ENCODE peak calls at places on chromosome 10, in six cellular contexts. D, F, A, Z, N and K are unnamed samples. For H3K36me3, the result is how much of the 10 kb centered on the place peaks cover.

GRCh38 chr10:14116021-14116420 is 214.7 kb downstream of the FRMD4A start:
- DNase-seq in D (no peak), N (no peak), F (no peak), Z (no peak), A (no peak), K (no peak)

GRCh38 chr10:105252908-105253307 is 611.8 kb downstream of the SORCS3 start:
- DNase-seq in D (no peak), A (no peak), F (no peak), Z (no peak), N (no peak), K (no peak)

GRCh38 chr10:18473424-18474110 is 177.8 kb downstream of the NSUN6 start:
- DNase-seq in N (no peak), F (no peak), D (peak), Z (no peak), A (no peak), K (no peak)

GRCh38 chr10:13634207-13634606 is 47.4 kb downstream of the PRPF18 start:
- DNase-seq in N (no peak), F (no peak), Z (no peak), A (no peak), D (no peak), K (peak)

GRCh38 chr10:94131885-94132284 is 138.2 kb downstream of the PLCE1 start:
- DNase-seq in A (no peak), N (no peak), F (no peak), Z (no peak), D (no peak), K (no peak)

GRCh38 chr10:79250259-79250658 is 97.0 kb upstream of the PPIF start:
- DNase-seq in N (no peak), Z (peak), F (no peak), D (no peak), A (peak), K (no peak)

GRCh38 chr10:69048103-69048502 is 39.8 kb upstream of the SRGN start:
- DNase-seq in D (no peak), F (no peak), N (no peak), A (peak), Z (peak), K (no peak)

GRCh38 chr10:89891006-89891405 is 189.6 kb downstream of the KIF20B start:
- DNase-seq in D (no peak), A (no peak), Z (no peak), N (no peak), F (no peak), K (no peak)

DNA sequence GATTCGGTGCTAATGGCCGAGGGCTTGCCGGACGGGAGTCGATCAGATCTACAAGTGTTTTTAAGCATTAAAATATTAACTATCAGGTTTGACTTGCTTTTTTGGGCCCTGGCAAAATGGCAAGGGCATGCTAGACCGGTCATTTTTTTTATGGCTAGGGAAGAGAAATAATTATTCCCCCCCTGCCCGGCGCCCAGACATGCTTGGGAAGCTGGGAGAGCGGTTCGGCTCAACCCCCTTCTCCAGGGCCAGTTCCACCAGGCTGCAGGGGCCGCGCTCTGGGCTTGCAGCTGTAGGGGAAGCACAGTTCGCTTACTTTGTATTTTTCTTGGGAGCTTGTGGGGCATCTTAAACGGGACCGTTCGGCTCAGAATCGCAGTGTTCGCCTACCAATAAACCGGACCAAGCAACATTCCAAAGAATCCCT is 3.0 kb downstream of the TCF7L2 start:
- DNase-seq in A (peak), Z (peak), N (peak), F (no peak), D (no peak), K (no peak)
- H3K4me3 ChIP-seq in A (peak), Z (peak), N (peak), F (no peak), D (peak), K (peak)

DNA sequence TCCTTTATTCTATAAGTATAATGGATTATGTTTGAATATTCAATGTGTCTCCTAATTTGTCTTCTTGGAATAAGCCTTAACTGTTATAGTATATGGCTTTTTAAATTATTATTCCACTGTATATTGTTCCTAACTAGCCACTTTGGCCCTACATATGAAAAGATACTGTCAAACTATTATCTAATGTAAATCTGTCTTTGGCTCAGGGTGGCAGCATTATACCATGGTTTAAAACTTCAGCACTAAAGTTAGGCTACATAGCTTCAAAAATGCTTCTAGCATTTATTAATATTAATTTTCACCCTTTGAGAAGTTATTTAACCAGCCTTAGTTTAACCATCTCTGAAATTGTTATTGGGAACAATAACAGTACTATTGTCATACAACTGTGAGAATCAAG is 543.1 kb upstream of the MBL2 start:
- DNase-seq in Z (no peak), A (no peak), D (no peak), F (no peak), N (no peak), K (no peak)
- TF ChIP-seq CTCF in Z (peak), A (no peak), D (no peak), F (no peak), N (no peak), K (no peak)

GRCh38 chr10:3149918-3150317 is 22.7 kb downstream of the PITRM1 start:
- DNase-seq in A (no peak), F (no peak), N (no peak), D (no peak), Z (no peak), K (no peak)

GRCh38 chr10:3150366-3150765 is 22.2 kb downstream of the PITRM1 start:
- DNase-seq in D (no peak), F (no peak), A (no peak), N (no peak), Z (no peak), K (no peak)

GRCh38 chr10:3151889-3152565 is 20.6 kb downstream of the PITRM1 start:
- DNase-seq in Z (no peak), D (no peak), F (no peak), A (no peak), N (no peak), K (no peak)

GRCh38 chr10:3152566-3152935 is 20.0 kb downstream of the PITRM1 start:
- DNase-seq in A (no peak), F (no peak), D (no peak), Z (no peak), N (no peak), K (no peak)

GRCh38 chr10:3150961-3151360 is 21.6 kb downstream of the PITRM1 start:
- DNase-seq in Z (no peak), A (no peak), N (no peak), F (no peak), D (no peak), K (no peak)
- H3K36me3 ChIP-seq in Z (half or more), A (half or more), N (under half), F (half or more), D (half or more), K (under half)

GRCh38 chr10:115093776-115094361 is 704 bp downstream of the ATRNL1 start:
- DNase-seq in N (peak), F (no peak), A (no peak), D (no peak), Z (no peak), K (no peak)

GRCh38 chr10:115092555-115093285 is 445 bp upstream of the ATRNL1 start:
- DNase-seq in A (no peak), N (peak), F (no peak), Z (no peak), D (no peak), K (no peak)

GRCh38 chr10:115093286-115093775 is at the start of gene ATRNL1:
- DNase-seq in Z (no peak), F (no peak), A (no peak), N (peak), D (no peak), K (no peak)

GRCh38 chr10:115094605-115095004 is 1.4 kb downstream of the ATRNL1 start:
- DNase-seq in N (no peak), F (no peak), D (no peak), A (no peak), Z (no peak), K (no peak)

GRCh38 chr10:115092258-115092554 is 959 bp upstream of the ATRNL1 start:
- DNase-seq in D (no peak), A (no peak), N (no peak), Z (no peak), F (no peak), K (no peak)
- H3K4me3 ChIP-seq in D (peak), A (peak), N (peak), Z (peak), F (peak), K (peak)

DNA sequence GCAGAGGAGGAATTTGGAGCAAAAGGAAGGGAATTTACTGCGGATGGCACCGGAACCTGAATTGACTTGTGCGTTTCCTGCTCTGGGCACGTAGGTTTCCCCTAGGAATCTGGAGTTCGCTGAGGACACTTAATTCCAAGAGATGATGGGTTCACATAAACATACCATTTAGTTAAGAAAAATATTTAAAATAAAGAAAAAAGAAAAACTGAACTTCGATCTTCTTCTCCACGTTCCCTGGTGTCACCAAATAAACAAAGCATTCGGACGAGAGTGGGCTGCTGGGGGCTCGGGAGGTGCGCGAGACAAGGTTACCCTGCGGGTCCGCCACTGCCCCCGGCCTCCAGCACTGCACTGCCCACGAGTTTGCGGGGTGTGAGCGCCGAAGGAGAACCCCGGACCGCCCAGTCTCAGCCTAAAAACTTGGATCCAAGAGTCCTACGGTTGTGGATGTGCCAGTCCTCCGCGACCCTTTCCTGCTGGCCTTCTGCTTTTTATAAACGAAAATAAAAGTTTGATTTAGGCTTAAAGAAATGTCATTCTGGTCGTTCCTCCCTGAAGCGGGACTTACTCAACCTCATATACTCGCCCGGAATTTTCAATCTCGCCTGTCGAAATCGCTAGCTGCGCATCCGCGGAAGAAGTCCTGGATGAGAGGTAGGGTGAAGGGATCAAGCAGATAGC is 30.3 kb downstream of the SKIDA1 start:
- DNase-seq in Z (no peak), N (no peak), D (no peak), F (no peak), A (no peak), K (no peak)
- TF ChIP-seq CTCF in Z (no peak), N (no peak), D (no peak), F (no peak), A (no peak), K (peak)

DNA sequence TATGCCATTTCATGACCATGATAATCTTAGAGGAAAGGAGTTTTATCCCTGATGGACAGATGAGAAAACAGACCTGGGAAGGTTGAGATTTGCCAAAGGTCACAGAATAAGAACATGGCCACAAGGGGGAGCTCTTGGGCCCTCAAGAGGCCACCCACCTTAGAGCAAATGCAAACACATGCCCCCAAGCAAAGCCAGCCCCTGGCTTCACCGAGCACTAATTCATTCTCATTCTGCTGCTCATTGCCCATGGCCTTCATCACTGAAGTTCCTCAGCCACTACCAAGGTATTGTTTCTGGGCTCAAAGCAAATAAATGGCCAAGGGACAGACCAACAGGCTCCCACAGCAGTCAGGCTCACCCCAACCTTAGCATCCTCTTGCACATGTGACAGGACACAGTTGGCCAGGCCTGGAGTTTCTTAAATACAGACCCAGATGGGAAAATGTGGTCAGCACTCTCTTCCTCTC is 44.2 kb downstream of the PDLIM1 start:
- DNase-seq in Z (no peak), N (peak), F (peak), D (peak), A (peak), K (no peak)
- H3K36me3 ChIP-seq in Z (under half), N (under half), F (under half), D (under half), A (half or more), K (under half)

GRCh38 chr10:114683593-114683992 is 25.5 kb upstream of the ABLIM1 start:
- DNase-seq in N (no peak), Z (no peak), D (no peak), A (peak), F (no peak), K (no peak)
- H3K4me3 ChIP-seq in N (no peak), Z (peak), D (peak), A (peak), F (no peak), K (no peak)

GRCh38 chr10:124566981-124567835 is 105.6 kb downstream of the LHPP start:
- DNase-seq in N (no peak), D (no peak), A (no peak), F (no peak), Z (no peak), K (no peak)

GRCh38 chr10:124564881-124565280 is 103.3 kb downstream of the LHPP start:
- DNase-seq in D (no peak), F (no peak), N (no peak), Z (no peak), A (no peak), K (no peak)

GRCh38 chr10:124563320-124563719 is 101.7 kb downstream of the LHPP start:
- DNase-seq in N (no peak), A (no peak), F (no peak), D (no peak), Z (no peak), K (no peak)

GRCh38 chr10:124566222-124566888 is 104.7 kb downstream of the LHPP start:
- DNase-seq in N (no peak), A (no peak), F (no peak), D (no peak), Z (peak), K (no peak)

GRCh38 chr10:124565565-124566221 is 104.1 kb downstream of the LHPP start:
- DNase-seq in A (no peak), D (no peak), N (peak), F (no peak), Z (peak), K (no peak)
- TF ChIP-seq CTCF in A (peak), D (peak), N (peak), F (no peak), Z (no peak), K (no peak)